ENCODE peak calls at places on chromosomes 12 and 14, in four cellular contexts. B is NAMALWA, S is HT-29, L is GM23248. N is an unnamed sample.

GRCh38 chr14:104224516-104225281 is 86.3 kb downstream of the KIF26A start:
- DNase-seq in B (peak), S (no peak), L (no peak), N (no peak)

GRCh38 chr14:65242732-65243134 is 140.4 kb upstream of the MAX start:
- DNase-seq in B (no peak), S (no peak), L (no peak), N (no peak)

GRCh38 chr14:93857081-93857480 is 68.8 kb upstream of the PRIMA1 start:
- DNase-seq in B (no peak), S (no peak), L (no peak), N (no peak)

GRCh38 chr14:86858591-86858990 is 1134.4 kb downstream of the GALC start:
- DNase-seq in B (no peak), S (no peak), L (no peak), N (no peak)

GRCh38 chr12:5375547-5376295 is 56.2 kb upstream of the NTF3 start:
- DNase-seq in B (no peak), S (no peak), L (no peak), N (no peak)

GRCh38 chr12:43988838-43989560 is 153.1 kb downstream of the TMEM117 start:
- DNase-seq in B (no peak), S (no peak), L (peak), N (no peak)

GRCh38 chr12:11555743-11556625 is 93.5 kb upstream of the ETV6 start:
- DNase-seq in B (no peak), S (peak), L (peak), N (no peak)

GRCh38 chr14:29273513-29273912 is 506.9 kb downstream of the FOXG1 start:
- DNase-seq in B (no peak), S (no peak), L (no peak), N (no peak)

GRCh38 chr14:22336031-22336430 is 253.0 kb downstream of the DAD1 start:
- DNase-seq in B (no peak), S (no peak), L (no peak), N (no peak)

GRCh38 chr14:59829941-59830734 is 40.4 kb downstream of the RTN1 start:
- DNase-seq in B (no peak), S (no peak), L (peak), N (no peak)

GRCh38 chr12:122593910-122594309 is 66.9 kb downstream of the KNTC1 start:
- DNase-seq in B (no peak), S (no peak), L (no peak), N (no peak)

GRCh38 chr14:98761993-98762392 is 510.0 kb downstream of the BCL11B start:
- DNase-seq in B (no peak), S (no peak), L (no peak), N (no peak)

GRCh38 chr14:48490756-48491155 is 815.4 kb upstream of the MDGA2 start:
- DNase-seq in B (no peak), S (no peak), L (no peak), N (no peak)

GRCh38 chr14:101221549-101222160 is 318.1 kb upstream of the RTL1 start:
- DNase-seq in B (no peak), S (no peak), L (no peak), N (no peak)

GRCh38 chr12:69570545-69571399 is 14.5 kb upstream of the CCT2 start:
- DNase-seq in B (peak), S (peak), L (peak), N (peak)

GRCh38 chr12:117853600-117853999 is 115.2 kb downstream of the KSR2 start:
- DNase-seq in B (no peak), S (peak), L (peak), N (no peak)

GRCh38 chr14:33837943-33838683 is 112.8 kb downstream of the EGLN3 start:
- DNase-seq in B (no peak), S (no peak), L (no peak), N (no peak)

GRCh38 chr14:91374287-91374880 is 43.2 kb downstream of the CCDC88C start:
- DNase-seq in B (peak), S (peak), L (no peak), N (no peak)

GRCh38 chr14:105315941-105316562 is 1.5 kb downstream of the PACS2 start:
- DNase-seq in B (no peak), S (no peak), L (peak), N (no peak)

GRCh38 chr14:39426605-39427004 is 5.6 kb downstream of the FBXO33 start:
- DNase-seq in B (peak), S (peak), L (peak), N (peak)

GRCh38 chr12:72036393-72036792 is 97.7 kb downstream of the TPH2 start:
- DNase-seq in B (no peak), S (no peak), L (no peak), N (no peak)

GRCh38 chr12:873954-874353 is 75.5 kb downstream of the RAD52 start:
- DNase-seq in B (no peak), S (no peak), L (no peak), N (no peak)

GRCh38 chr12:66119229-66119869 is 11.2 kb downstream of the LLPH start:
- DNase-seq in B (no peak), S (no peak), L (peak), N (no peak)

GRCh38 chr12:24226745-24227350 is 277.4 kb upstream of the SOX5 start:
- DNase-seq in B (no peak), S (no peak), L (peak), N (no peak)

N was measured in amniotic stem cell.